ENCODE peak calls at places on chromosomes 2 and 18, in seven cellular contexts. One of them, this sample, is unnamed.

GRCh38 chr2:88671786-88672427 is 19.6 kb upstream of the RPIA start:
- DNase-seq in central memory CD4-positive, alpha-beta T cell: peak
- DNase-seq in stimulated activated CD4-positive, alpha-beta T cell treated with anti-CD3 and anti-CD28 coated beads, Interleukin-1b, Interleukin-23, amount 100 ng/mL, for 48 hours: no peak
- DNase-seq in left colon: no peak
- DNase-seq in LHCN-M2: peak
- DNase-seq in aorta: no peak
- DNase-seq in RWPE1: peak
- DNase-seq in this sample: no peak

GRCh38 chr18:41077076-41077475 is 878.0 kb upstream of the PIK3C3 start:
- DNase-seq in central memory CD4-positive, alpha-beta T cell: no peak
- DNase-seq in stimulated activated CD4-positive, alpha-beta T cell treated with anti-CD3 and anti-CD28 coated beads, Interleukin-1b, Interleukin-23, amount 100 ng/mL, for 48 hours: no peak
- DNase-seq in left colon: no peak
- DNase-seq in LHCN-M2: no peak
- DNase-seq in aorta: no peak
- DNase-seq in RWPE1: no peak
- DNase-seq in this sample: no peak

GRCh38 chr2:205989291-205990071 is 96.5 kb downstream of the INO80D start:
- DNase-seq in central memory CD4-positive, alpha-beta T cell: no peak
- DNase-seq in stimulated activated CD4-positive, alpha-beta T cell treated with anti-CD3 and anti-CD28 coated beads, Interleukin-1b, Interleukin-23, amount 100 ng/mL, for 48 hours: no peak
- DNase-seq in left colon: no peak
- DNase-seq in LHCN-M2: peak
- DNase-seq in aorta: peak
- DNase-seq in RWPE1: no peak
- DNase-seq in this sample: no peak

GRCh38 chr18:79397830-79398761 is 2.4 kb downstream of the NFATC1 start:
- DNase-seq in central memory CD4-positive, alpha-beta T cell: no peak
- DNase-seq in stimulated activated CD4-positive, alpha-beta T cell treated with anti-CD3 and anti-CD28 coated beads, Interleukin-1b, Interleukin-23, amount 100 ng/mL, for 48 hours: no peak
- DNase-seq in left colon: no peak
- DNase-seq in LHCN-M2: no peak
- DNase-seq in aorta: peak
- DNase-seq in RWPE1: no peak
- DNase-seq in this sample: no peak

GRCh38 chr2:58620127-58620526 is 379.0 kb upstream of the FANCL start:
- DNase-seq in central memory CD4-positive, alpha-beta T cell: no peak
- DNase-seq in stimulated activated CD4-positive, alpha-beta T cell treated with anti-CD3 and anti-CD28 coated beads, Interleukin-1b, Interleukin-23, amount 100 ng/mL, for 48 hours: no peak
- DNase-seq in left colon: no peak
- DNase-seq in LHCN-M2: peak
- DNase-seq in aorta: no peak
- DNase-seq in RWPE1: peak
- DNase-seq in this sample: no peak

GRCh38 chr2:9937258-9937657 is 14.2 kb upstream of the GRHL1 start:
- DNase-seq in central memory CD4-positive, alpha-beta T cell: no peak
- DNase-seq in stimulated activated CD4-positive, alpha-beta T cell treated with anti-CD3 and anti-CD28 coated beads, Interleukin-1b, Interleukin-23, amount 100 ng/mL, for 48 hours: no peak
- DNase-seq in left colon: no peak
- DNase-seq in LHCN-M2: no peak
- DNase-seq in aorta: no peak
- DNase-seq in RWPE1: no peak
- DNase-seq in this sample: no peak

GRCh38 chr2:232319117-232320037 is 59.2 kb upstream of the ALPP start:
- DNase-seq in central memory CD4-positive, alpha-beta T cell: no peak
- DNase-seq in stimulated activated CD4-positive, alpha-beta T cell treated with anti-CD3 and anti-CD28 coated beads, Interleukin-1b, Interleukin-23, amount 100 ng/mL, for 48 hours: no peak
- DNase-seq in left colon: no peak
- DNase-seq in LHCN-M2: no peak
- DNase-seq in aorta: peak
- DNase-seq in RWPE1: no peak
- DNase-seq in this sample: no peak

GRCh38 chr2:27765621-27766286 is 5.8 kb upstream of the MRPL33 start:
- DNase-seq in central memory CD4-positive, alpha-beta T cell: peak
- DNase-seq in stimulated activated CD4-positive, alpha-beta T cell treated with anti-CD3 and anti-CD28 coated beads, Interleukin-1b, Interleukin-23, amount 100 ng/mL, for 48 hours: peak
- DNase-seq in left colon: peak
- DNase-seq in LHCN-M2: no peak
- DNase-seq in aorta: peak
- DNase-seq in RWPE1: no peak
- DNase-seq in this sample: peak

GRCh38 chr2:129191530-129191929 is 787.9 kb upstream of the RAB6C start:
- DNase-seq in central memory CD4-positive, alpha-beta T cell: no peak
- DNase-seq in stimulated activated CD4-positive, alpha-beta T cell treated with anti-CD3 and anti-CD28 coated beads, Interleukin-1b, Interleukin-23, amount 100 ng/mL, for 48 hours: no peak
- DNase-seq in left colon: no peak
- DNase-seq in LHCN-M2: no peak
- DNase-seq in aorta: no peak
- DNase-seq in RWPE1: peak
- DNase-seq in this sample: no peak

GRCh38 chr2:217972490-217972889 is 30.3 kb downstream of the TNS1 start:
- DNase-seq in central memory CD4-positive, alpha-beta T cell: no peak
- DNase-seq in stimulated activated CD4-positive, alpha-beta T cell treated with anti-CD3 and anti-CD28 coated beads, Interleukin-1b, Interleukin-23, amount 100 ng/mL, for 48 hours: no peak
- DNase-seq in left colon: no peak
- DNase-seq in LHCN-M2: no peak
- DNase-seq in aorta: peak
- DNase-seq in RWPE1: no peak
- DNase-seq in this sample: no peak

GRCh38 chr2:9655441-9656269 is 24.9 kb upstream of the YWHAQ start:
- DNase-seq in central memory CD4-positive, alpha-beta T cell: no peak
- DNase-seq in stimulated activated CD4-positive, alpha-beta T cell treated with anti-CD3 and anti-CD28 coated beads, Interleukin-1b, Interleukin-23, amount 100 ng/mL, for 48 hours: peak
- DNase-seq in left colon: no peak
- DNase-seq in LHCN-M2: peak
- DNase-seq in aorta: peak
- DNase-seq in RWPE1: no peak
- DNase-seq in this sample: peak

GRCh38 chr2:113117594-113118262 is 9.7 kb upstream of the IL1RN start:
- DNase-seq in central memory CD4-positive, alpha-beta T cell: no peak
- DNase-seq in stimulated activated CD4-positive, alpha-beta T cell treated with anti-CD3 and anti-CD28 coated beads, Interleukin-1b, Interleukin-23, amount 100 ng/mL, for 48 hours: peak
- DNase-seq in left colon: peak
- DNase-seq in LHCN-M2: peak
- DNase-seq in aorta: no peak
- DNase-seq in RWPE1: peak
- DNase-seq in this sample: no peak

GRCh38 chr2:160207271-160207670 is 7.2 kb upstream of the ITGB6 start:
- DNase-seq in central memory CD4-positive, alpha-beta T cell: no peak
- DNase-seq in stimulated activated CD4-positive, alpha-beta T cell treated with anti-CD3 and anti-CD28 coated beads, Interleukin-1b, Interleukin-23, amount 100 ng/mL, for 48 hours: no peak
- DNase-seq in left colon: no peak
- DNase-seq in LHCN-M2: no peak
- DNase-seq in aorta: no peak
- DNase-seq in RWPE1: no peak
- DNase-seq in this sample: no peak

GRCh38 chr2:239625913-239626734 is 225.3 kb upstream of the HDAC4 start:
- DNase-seq in central memory CD4-positive, alpha-beta T cell: peak
- DNase-seq in stimulated activated CD4-positive, alpha-beta T cell treated with anti-CD3 and anti-CD28 coated beads, Interleukin-1b, Interleukin-23, amount 100 ng/mL, for 48 hours: no peak
- DNase-seq in left colon: no peak
- DNase-seq in LHCN-M2: no peak
- DNase-seq in aorta: no peak
- DNase-seq in RWPE1: no peak
- DNase-seq in this sample: no peak

GRCh38 chr2:151111599-151112278 is 149.9 kb downstream of the RBM43 start:
- DNase-seq in central memory CD4-positive, alpha-beta T cell: no peak
- DNase-seq in stimulated activated CD4-positive, alpha-beta T cell treated with anti-CD3 and anti-CD28 coated beads, Interleukin-1b, Interleukin-23, amount 100 ng/mL, for 48 hours: no peak
- DNase-seq in left colon: no peak
- DNase-seq in LHCN-M2: peak
- DNase-seq in aorta: no peak
- DNase-seq in RWPE1: peak
- DNase-seq in this sample: no peak

GRCh38 chr2:101759162-101759561 is 61.7 kb downstream of the MAP4K4 start:
- DNase-seq in central memory CD4-positive, alpha-beta T cell: no peak
- DNase-seq in stimulated activated CD4-positive, alpha-beta T cell treated with anti-CD3 and anti-CD28 coated beads, Interleukin-1b, Interleukin-23, amount 100 ng/mL, for 48 hours: no peak
- DNase-seq in left colon: no peak
- DNase-seq in LHCN-M2: peak
- DNase-seq in aorta: no peak
- DNase-seq in RWPE1: peak
- DNase-seq in this sample: no peak

GRCh38 chr2:203886579-203887230 is 19.1 kb downstream of the CTLA4 start:
- DNase-seq in central memory CD4-positive, alpha-beta T cell: no peak
- DNase-seq in stimulated activated CD4-positive, alpha-beta T cell treated with anti-CD3 and anti-CD28 coated beads, Interleukin-1b, Interleukin-23, amount 100 ng/mL, for 48 hours: peak
- DNase-seq in left colon: no peak
- DNase-seq in LHCN-M2: no peak
- DNase-seq in aorta: no peak
- DNase-seq in RWPE1: no peak
- DNase-seq in this sample: no peak

GRCh38 chr2:10003206-10004125 is 39.9 kb upstream of the KLF11 start:
- DNase-seq in central memory CD4-positive, alpha-beta T cell: no peak
- DNase-seq in stimulated activated CD4-positive, alpha-beta T cell treated with anti-CD3 and anti-CD28 coated beads, Interleukin-1b, Interleukin-23, amount 100 ng/mL, for 48 hours: no peak
- DNase-seq in left colon: no peak
- DNase-seq in LHCN-M2: no peak
- DNase-seq in aorta: peak
- DNase-seq in RWPE1: no peak
- DNase-seq in this sample: no peak

GRCh38 chr18:26458526-26459232 is 89.7 kb downstream of the KCTD1 start:
- DNase-seq in central memory CD4-positive, alpha-beta T cell: no peak
- DNase-seq in stimulated activated CD4-positive, alpha-beta T cell treated with anti-CD3 and anti-CD28 coated beads, Interleukin-1b, Interleukin-23, amount 100 ng/mL, for 48 hours: no peak
- DNase-seq in left colon: no peak
- DNase-seq in LHCN-M2: peak
- DNase-seq in aorta: no peak
- DNase-seq in RWPE1: no peak
- DNase-seq in this sample: no peak

GRCh38 chr18:24395049-24395780 is 2.4 kb downstream of the OSBPL1A start:
- DNase-seq in central memory CD4-positive, alpha-beta T cell: no peak
- DNase-seq in stimulated activated CD4-positive, alpha-beta T cell treated with anti-CD3 and anti-CD28 coated beads, Interleukin-1b, Interleukin-23, amount 100 ng/mL, for 48 hours: no peak
- DNase-seq in left colon: no peak
- DNase-seq in LHCN-M2: peak
- DNase-seq in aorta: no peak
- DNase-seq in RWPE1: no peak
- DNase-seq in this sample: no peak

GRCh38 chr2:95042472-95043271 is 17.2 kb downstream of the MAL start:
- DNase-seq in central memory CD4-positive, alpha-beta T cell: no peak
- DNase-seq in stimulated activated CD4-positive, alpha-beta T cell treated with anti-CD3 and anti-CD28 coated beads, Interleukin-1b, Interleukin-23, amount 100 ng/mL, for 48 hours: no peak
- DNase-seq in left colon: no peak
- DNase-seq in LHCN-M2: peak
- DNase-seq in aorta: no peak
- DNase-seq in RWPE1: no peak
- DNase-seq in this sample: no peak

GRCh38 chr2:95664086-95664441 is 72.3 kb downstream of the TRIM43 start:
- DNase-seq in central memory CD4-positive, alpha-beta T cell: no peak
- DNase-seq in stimulated activated CD4-positive, alpha-beta T cell treated with anti-CD3 and anti-CD28 coated beads, Interleukin-1b, Interleukin-23, amount 100 ng/mL, for 48 hours: no peak
- DNase-seq in left colon: no peak
- DNase-seq in LHCN-M2: no peak
- DNase-seq in aorta: no peak
- DNase-seq in RWPE1: no peak
- DNase-seq in this sample: no peak

GRCh38 chr2:138742446-138743057 is 37.6 kb downstream of the NXPH2 start:
- DNase-seq in central memory CD4-positive, alpha-beta T cell: no peak
- DNase-seq in stimulated activated CD4-positive, alpha-beta T cell treated with anti-CD3 and anti-CD28 coated beads, Interleukin-1b, Interleukin-23, amount 100 ng/mL, for 48 hours: no peak
- DNase-seq in left colon: no peak
- DNase-seq in LHCN-M2: peak
- DNase-seq in aorta: no peak
- DNase-seq in RWPE1: no peak
- DNase-seq in this sample: no peak

GRCh38 chr2:62871506-62871905 is 166.0 kb downstream of the EHBP1 start:
- DNase-seq in central memory CD4-positive, alpha-beta T cell: no peak
- DNase-seq in stimulated activated CD4-positive, alpha-beta T cell treated with anti-CD3 and anti-CD28 coated beads, Interleukin-1b, Interleukin-23, amount 100 ng/mL, for 48 hours: no peak
- DNase-seq in left colon: no peak
- DNase-seq in LHCN-M2: no peak
- DNase-seq in aorta: no peak
- DNase-seq in RWPE1: no peak
- DNase-seq in this sample: no peak

GRCh38 chr2:233828546-233829192 is 25.7 kb downstream of the HJURP start:
- DNase-seq in central memory CD4-positive, alpha-beta T cell: no peak
- DNase-seq in stimulated activated CD4-positive, alpha-beta T cell treated with anti-CD3 and anti-CD28 coated beads, Interleukin-1b, Interleukin-23, amount 100 ng/mL, for 48 hours: no peak
- DNase-seq in left colon: no peak
- DNase-seq in LHCN-M2: no peak
- DNase-seq in aorta: peak
- DNase-seq in RWPE1: no peak
- DNase-seq in this sample: no peak

GRCh38 chr2:222298311-222299150 is at the start of gene PAX3:
- DNase-seq in central memory CD4-positive, alpha-beta T cell: no peak
- DNase-seq in stimulated activated CD4-positive, alpha-beta T cell treated with anti-CD3 and anti-CD28 coated beads, Interleukin-1b, Interleukin-23, amount 100 ng/mL, for 48 hours: no peak
- DNase-seq in left colon: no peak
- DNase-seq in LHCN-M2: peak
- DNase-seq in aorta: no peak
- DNase-seq in RWPE1: no peak
- DNase-seq in this sample: no peak

GRCh38 chr18:48956378-48956777 is 5.6 kb upstream of the SMAD7 start:
- DNase-seq in central memory CD4-positive, alpha-beta T cell: no peak
- DNase-seq in stimulated activated CD4-positive, alpha-beta T cell treated with anti-CD3 and anti-CD28 coated beads, Interleukin-1b, Interleukin-23, amount 100 ng/mL, for 48 hours: no peak
- DNase-seq in left colon: no peak
- DNase-seq in LHCN-M2: no peak
- DNase-seq in aorta: no peak
- DNase-seq in RWPE1: no peak
- DNase-seq in this sample: no peak

GRCh38 chr2:20806286-20806685 is 16.6 kb downstream of the LDAH start:
- DNase-seq in central memory CD4-positive, alpha-beta T cell: no peak
- DNase-seq in stimulated activated CD4-positive, alpha-beta T cell treated with anti-CD3 and anti-CD28 coated beads, Interleukin-1b, Interleukin-23, amount 100 ng/mL, for 48 hours: no peak
- DNase-seq in left colon: no peak
- DNase-seq in LHCN-M2: no peak
- DNase-seq in aorta: no peak
- DNase-seq in RWPE1: no peak
- DNase-seq in this sample: no peak

GRCh38 chr2:72159611-72160010 is 11.9 kb upstream of the CYP26B1 start:
- DNase-seq in central memory CD4-positive, alpha-beta T cell: no peak
- DNase-seq in stimulated activated CD4-positive, alpha-beta T cell treated with anti-CD3 and anti-CD28 coated beads, Interleukin-1b, Interleukin-23, amount 100 ng/mL, for 48 hours: no peak
- DNase-seq in left colon: no peak
- DNase-seq in LHCN-M2: no peak
- DNase-seq in aorta: no peak
- DNase-seq in RWPE1: no peak
- DNase-seq in this sample: no peak

GRCh38 chr2:152174574-152174973 is 989 bp downstream of the STAM2 start:
- DNase-seq in central memory CD4-positive, alpha-beta T cell: no peak
- DNase-seq in stimulated activated CD4-positive, alpha-beta T cell treated with anti-CD3 and anti-CD28 coated beads, Interleukin-1b, Interleukin-23, amount 100 ng/mL, for 48 hours: no peak
- DNase-seq in left colon: peak
- DNase-seq in LHCN-M2: no peak
- DNase-seq in aorta: no peak
- DNase-seq in RWPE1: no peak
- DNase-seq in this sample: no peak

This sample was measured in activated T-helper 9 cell treated with anti-CD3 and anti-CD28 coated beads, Interleukin-2, amount 50 U/mL, for 16 hours.